ENCODE peak calls at places on chromosomes 4 and X, in four cellular contexts. N is NCI-H187 treated with DMSO at 0.1 percent for 48 hours, K is posterior cingulate gyrus, S is pons. W is an unnamed sample.

GRCh38 chr4:138310991-138311390 is 68.8 kb upstream of the SLC7A11 start:
- DNase-seq in K (no peak), S (no peak), N (no peak), W (no peak)

GRCh38 chrX:123920065-123920785 is 41.3 kb upstream of the STAG2 start:
- DNase-seq in N (no peak), S (peak; percentile 3), K (no peak), W (no peak)

GRCh38 chrX:372856-373640 is 13.7 kb downstream of the PPP2R3B start:
- DNase-seq in S (no peak), N (no peak), K (no peak), W (no peak)

GRCh38 chr4:84932462-84932861 is 34.0 kb downstream of the WDFY3 start:
- DNase-seq in K (no peak), N (no peak), S (no peak), W (no peak)

GRCh38 chr4:144176476-144176875 is 36.0 kb upstream of the GYPA start:
- DNase-seq in K (no peak), N (no peak), S (no peak), W (no peak)

GRCh38 chr4:73422458-73422752 is 13.6 kb upstream of the AFP start:
- DNase-seq in K (no peak), S (no peak), N (no peak), W (no peak)

GRCh38 chr4:30535255-30535654 is 184.9 kb upstream of the PCDH7 start:
- DNase-seq in N (no peak), K (no peak), S (no peak), W (no peak)

GRCh38 chrX:97199501-97199900 is 315.8 kb downstream of the RPA4 start:
- DNase-seq in S (no peak), N (no peak), K (no peak), W (no peak)

GRCh38 chr4:18422685-18423084 is 401.1 kb upstream of the LCORL start:
- DNase-seq in N (no peak), K (no peak), S (no peak), W (no peak)

GRCh38 chr4:139934786-139935330 is 219.1 kb downstream of the MAML3 start:
- DNase-seq in S (no peak), K (no peak), N (no peak), W (peak; percentile 10)

GRCh38 chr4:7540216-7540615 is 105.5 kb upstream of the PSAPL1 start:
- DNase-seq in S (no peak), K (no peak), N (no peak), W (no peak)

GRCh38 chrX:19855700-19856381 is 31.6 kb downstream of the SH3KBP1 start:
- DNase-seq in N (no peak), K (no peak), S (no peak), W (no peak)

GRCh38 chr4:153611679-153612078 is 72.4 kb upstream of the TLR2 start:
- DNase-seq in K (no peak), N (no peak), S (no peak), W (no peak)

GRCh38 chr4:141575884-141576283 is 60.5 kb upstream of the IL15 start:
- DNase-seq in N (no peak), K (no peak), S (no peak), W (no peak)

GRCh38 chr4:8580321-8581093 is at the start of gene GPR78:
- DNase-seq in S (no peak), K (no peak), N (no peak), W (no peak)

GRCh38 chrX:132001127-132001526 is 22.0 kb upstream of the STK26 start:
- DNase-seq in K (no peak), N (no peak), S (no peak), W (no peak)

GRCh38 chr4:181150173-181150572 is 1093.0 kb upstream of the TENM3 start:
- DNase-seq in S (no peak), N (no peak), K (no peak), W (no peak)

GRCh38 chrX:148067285-148067684 is 86.1 kb downstream of the FMR1NB start:
- DNase-seq in K (no peak), N (no peak), S (no peak), W (no peak)

GRCh38 chr4:10691651-10692050 is 7.1 kb upstream of the CLNK start:
- DNase-seq in S (no peak), N (no peak), K (no peak), W (no peak)

GRCh38 chr4:36316544-36317082 is 35.2 kb downstream of the DTHD1 start:
- DNase-seq in K (no peak), N (no peak), S (no peak), W (no peak)

GRCh38 chr4:25160714-25161598 is 707 bp upstream of the SEPSECS start:
- DNase-seq in S (no peak), N (peak; percentile 31), K (no peak), W (no peak)